ENCODE peak calls at places on chromosomes 4 and X, in ten cellular contexts. S is body of pancreas, M is cardiac muscle cell, L is Panc1, T is fibroblast of the aortic adventitia, N is AG09309, D is Caco-2, P is Peyer's patch, H is IMR-90, C is foreskin fibroblast. E is an unnamed sample.

GRCh38 chrX:13868481-13869040 is 51.7 kb upstream of the GPM6B start:
- DNase-seq in P (no peak), S (no peak), C (peak), D (no peak), L (no peak), N (no peak), T (peak), H (peak), M (peak), E (peak)

GRCh38 chr4:152166567-152166966 is 369.3 kb downstream of the FBXW7 start:
- DNase-seq in L (no peak), S (no peak), D (peak), P (no peak), H (no peak), C (no peak), T (peak), N (no peak), M (peak), E (no peak)

GRCh38 chr4:123260429-123261052 is 136.1 kb upstream of the SPRY1 start:
- DNase-seq in L (no peak), N (no peak), S (no peak), T (no peak), D (no peak), H (no peak), M (no peak), P (no peak), C (no peak), E (no peak)

GRCh38 chr4:100641326-100641725 is 123.5 kb upstream of the EMCN start:
- DNase-seq in N (no peak), L (no peak), H (no peak), P (no peak), D (no peak), C (no peak), M (no peak), T (no peak), S (no peak), E (no peak)

GRCh38 chrX:140342410-140342809 is 162.5 kb downstream of the SOX3 start:
- DNase-seq in M (no peak), D (no peak), H (no peak), C (no peak), N (no peak), S (no peak), T (no peak), P (no peak), L (no peak), E (no peak)

GRCh38 chr4:184911310-184911709 is 85.5 kb upstream of the ACSL1 start:
- DNase-seq in P (no peak), N (peak), S (no peak), D (no peak), L (no peak), M (peak), T (peak), H (peak), C (peak), E (peak)

GRCh38 chr4:125313497-125313896 is 1.3 kb upstream of the FAT4 start:
- DNase-seq in D (peak), S (peak), L (no peak), N (peak), T (peak), P (no peak), H (peak), C (peak), M (peak), E (peak)

GRCh38 chr4:180542445-180543100 is 1700.6 kb upstream of the TENM3 start:
- DNase-seq in C (no peak), H (peak), S (no peak), D (no peak), T (no peak), P (no peak), L (no peak), N (no peak), M (peak), E (no peak)

GRCh38 chr4:98673978-98674377 is 15.6 kb upstream of the TSPAN5 start:
- DNase-seq in P (no peak), N (no peak), S (no peak), M (no peak), C (no peak), D (no peak), H (peak), L (no peak), T (peak), E (no peak)

GRCh38 chrX:16416588-16416987 is 233.4 kb upstream of the S100G start:
- DNase-seq in D (no peak), M (no peak), C (no peak), T (no peak), P (no peak), L (no peak), N (no peak), H (no peak), S (no peak), E (no peak)

GRCh38 chr4:6673660-6674499 is 19.8 kb upstream of the S100P start:
- DNase-seq in L (peak), P (peak), D (peak), M (peak), S (peak), N (peak), T (peak), H (peak), C (peak), E (peak)

GRCh38 chr4:76709454-76709853 is 188.5 kb downstream of the SOWAHB start:
- DNase-seq in N (no peak), L (no peak), C (no peak), M (no peak), H (peak), T (peak), D (no peak), S (no peak), P (no peak), E (peak)

GRCh38 chrX:121754301-121754700 is 706.9 kb downstream of the GLUD2 start:
- DNase-seq in P (no peak), S (no peak), D (no peak), T (no peak), L (no peak), C (no peak), H (no peak), M (no peak), N (no peak), E (no peak)

GRCh38 chr4:14862881-14863280 is 139.4 kb upstream of the CPEB2 start:
- DNase-seq in L (no peak), M (no peak), P (no peak), H (no peak), N (no peak), D (no peak), T (no peak), C (no peak), S (no peak), E (no peak)
- H3K4me3 ChIP-seq in L (no peak), M (no peak), P (no peak), H (no peak), N (no peak), D (no peak), T (no peak), C (peak), S (no peak), E (peak)

GRCh38 chrX:46690818-46691217 is 68.1 kb downstream of the SLC9A7 start:
- DNase-seq in S (no peak), C (no peak), T (no peak), H (no peak), L (no peak), D (no peak), N (no peak), M (no peak), P (no peak), E (no peak)

GRCh38 chrX:46687619-46688018 is 71.3 kb downstream of the SLC9A7 start:
- DNase-seq in T (peak), L (no peak), M (peak), H (peak), S (no peak), C (no peak), D (no peak), P (no peak), N (no peak), E (peak)

GRCh38 chrX:46681849-46682248 is 77.1 kb downstream of the SLC9A7 start:
- DNase-seq in S (no peak), C (no peak), L (no peak), T (no peak), P (no peak), H (peak), N (no peak), D (no peak), M (no peak), E (peak)

GRCh38 chrX:46683023-46683422 is 75.9 kb downstream of the SLC9A7 start:
- DNase-seq in S (no peak), P (no peak), N (no peak), L (no peak), M (no peak), H (peak), D (peak), T (peak), C (no peak), E (peak)

GRCh38 chrX:46686003-46686645 is 72.8 kb downstream of the SLC9A7 start:
- DNase-seq in N (no peak), S (peak), T (peak), M (peak), H (peak), L (no peak), C (no peak), D (peak), P (peak), E (peak)
- TF ChIP-seq CTCF in N (peak), S (peak), T (peak), M (peak), H (peak), L (peak), C (peak), D (peak), P (peak), E (peak)

DNA sequence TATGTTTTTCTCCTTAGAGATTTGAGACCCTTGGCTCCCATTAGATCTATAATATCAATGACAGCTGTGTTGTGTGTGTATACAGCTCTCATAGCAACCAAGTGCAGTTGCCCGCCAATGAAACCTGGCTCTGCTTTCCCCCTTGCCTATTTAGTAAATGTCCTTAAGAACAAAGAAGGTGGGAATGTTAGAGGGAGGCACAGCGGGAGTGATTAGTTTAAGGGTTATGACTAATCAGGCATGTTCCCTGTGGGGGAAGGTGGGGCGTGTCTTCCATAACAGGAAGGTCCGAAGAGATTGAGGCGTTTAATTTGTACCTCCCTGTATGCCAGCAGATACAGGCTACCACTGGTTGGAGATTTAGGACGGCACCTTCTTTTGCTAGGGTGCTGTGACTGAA is 100.5 kb upstream of the TBC1D9 start:
- DNase-seq in S (no peak), H (peak), N (peak), P (no peak), C (no peak), L (no peak), D (no peak), M (peak), T (peak), E (peak)
- H3K4me3 ChIP-seq in S (no peak), H (no peak), N (no peak), P (no peak), C (no peak), L (no peak), D (no peak), M (no peak), T (no peak), E (no peak)

GRCh38 chr4:93788712-93789111 is 39.8 kb upstream of the ATOH1 start:
- DNase-seq in L (no peak), S (no peak), H (peak), D (peak), C (no peak), N (no peak), T (peak), M (peak), P (no peak), E (peak)
- TF ChIP-seq CTCF in L (peak), S (no peak), H (peak), D (peak), C (peak), N (peak), T (peak), M (peak), P (peak), E (peak)

DNA sequence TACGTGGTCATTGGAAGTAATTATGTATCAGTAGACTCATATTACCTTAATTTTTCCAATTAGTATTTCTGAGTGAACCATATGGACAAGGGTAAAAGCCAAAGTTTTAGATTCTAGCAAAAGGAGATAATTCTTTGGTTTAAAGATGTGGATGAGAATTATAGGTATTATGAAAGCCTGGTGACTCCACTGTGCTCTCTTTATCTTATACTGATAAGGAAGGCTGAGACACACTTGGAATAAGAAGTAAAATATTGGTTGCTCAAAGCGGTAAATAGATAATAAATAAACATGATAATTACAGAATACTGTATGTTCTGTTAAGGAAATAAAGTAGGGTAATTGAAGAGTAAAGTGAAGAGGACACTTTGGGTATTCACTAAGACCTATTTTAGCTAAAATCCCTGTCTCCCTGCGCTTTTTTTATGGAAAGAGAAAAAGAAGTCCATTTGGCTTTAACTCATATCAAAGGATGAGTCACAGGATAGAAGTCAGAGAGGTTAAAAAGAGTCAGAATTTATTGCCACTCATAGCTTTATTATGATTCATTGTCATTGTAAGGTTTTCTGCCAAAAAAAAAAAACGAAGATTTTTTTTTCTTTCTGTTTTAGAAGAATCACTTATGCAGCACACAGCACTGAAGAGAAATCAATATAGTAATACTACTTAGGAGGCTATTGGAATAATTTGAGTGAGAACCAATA is 2463.2 kb downstream of the ARAP2 start:
- DNase-seq in L (no peak), D (no peak), N (peak), M (peak), T (peak), H (peak), P (no peak), S (no peak), C (peak), E (peak)
- H3K4me3 ChIP-seq in L (no peak), D (no peak), N (no peak), M (no peak), T (no peak), H (no peak), P (no peak), S (no peak), C (no peak), E (no peak)

GRCh38 chr4:4379540-4380087 is 7.3 kb upstream of the NSG1 start:
- DNase-seq in H (no peak), T (no peak), M (no peak), N (no peak), L (no peak), C (no peak), S (no peak), P (no peak), D (no peak), E (no peak)
- TF ChIP-seq CTCF in H (no peak), T (no peak), M (no peak), N (no peak), L (no peak), C (no peak), S (no peak), P (no peak), D (peak), E (no peak)

GRCh38 chr4:107167051-107167450 is 130.9 kb upstream of the DKK2 start:
- DNase-seq in S (no peak), M (no peak), D (no peak), C (no peak), L (no peak), P (no peak), H (no peak), N (no peak), T (no peak), E (no peak)
- H3K4me3 ChIP-seq in S (no peak), M (no peak), D (no peak), C (no peak), L (no peak), P (no peak), H (no peak), N (no peak), T (no peak), E (no peak)

GRCh38 chr4:23966720-23967119 is 76.9 kb upstream of the PPARGC1A start:
- DNase-seq in L (no peak), C (no peak), S (no peak), H (no peak), P (no peak), T (no peak), N (no peak), D (no peak), M (peak), E (no peak)
- TF ChIP-seq CTCF in L (peak), C (peak), S (no peak), H (peak), P (peak), T (peak), N (peak), D (no peak), M (peak), E (peak)

GRCh38 chr4:54099287-54099958 is 540 bp upstream of the GSX2 start:
- DNase-seq in C (no peak), T (no peak), D (no peak), H (no peak), L (no peak), M (peak), N (no peak), S (no peak), P (no peak), E (no peak)
- H3K4me3 ChIP-seq in C (no peak), T (peak), D (no peak), H (no peak), L (peak), M (peak), N (peak), S (no peak), P (no peak), E (no peak)

E was measured in AG10803.